ENCODE peak calls at places on chromosomes 13 and 19, in five cellular contexts. P is adrenal gland, O is H7, F is left lung, W is WERI-Rb-1. Y is an unnamed sample.

GRCh38 chr13:91347996-91348905 is 764 bp downstream of the MIR17HG start:
- DNase-seq in P (peak), O (peak), F (peak), W (peak), Y (peak)

GRCh38 chr13:67372868-67373464 is 142.8 kb upstream of the PCDH9 start:
- DNase-seq in P (no peak), O (no peak), F (no peak), W (no peak), Y (no peak)

GRCh38 chr19:4714016-4714415 is 9.6 kb downstream of the DPP9 start:
- DNase-seq in P (no peak), O (no peak), F (no peak), W (no peak), Y (no peak)

GRCh38 chr19:35975608-35976214 is 19.3 kb upstream of the SDHAF1 start:
- DNase-seq in P (no peak), O (peak), F (no peak), W (no peak), Y (peak)

GRCh38 chr19:51181377-51181912 is 39.3 kb downstream of the SIGLEC7 start:
- DNase-seq in P (no peak), O (no peak), F (no peak), W (no peak), Y (no peak)

GRCh38 chr13:80840313-80840976 is 499.5 kb upstream of the SPRY2 start:
- DNase-seq in P (no peak), O (no peak), F (no peak), W (no peak), Y (no peak)

GRCh38 chr19:4067396-4068057 is 828 bp upstream of the ZBTB7A start:
- DNase-seq in P (no peak), O (peak), F (peak), W (peak), Y (no peak)

GRCh38 chr13:42876810-42877550 is 95.6 kb downstream of the FAM216B start:
- DNase-seq in P (no peak), O (peak), F (no peak), W (no peak), Y (no peak)

GRCh38 chr13:111491659-111492058 is 171.2 kb downstream of the TEX29 start:
- DNase-seq in P (no peak), O (no peak), F (peak), W (peak), Y (no peak)

GRCh38 chr13:62512194-62513141 is 1096.8 kb upstream of the PCDH20 start:
- DNase-seq in P (no peak), O (peak), F (peak), W (peak), Y (peak)

GRCh38 chr13:33544308-33544707 is 258.8 kb upstream of the STARD13 start:
- DNase-seq in P (no peak), O (no peak), F (no peak), W (no peak), Y (no peak)

GRCh38 chr13:32019612-32020233 is 11.9 kb upstream of the FRY start:
- DNase-seq in P (peak), O (peak), F (no peak), W (peak), Y (peak)

DNA sequence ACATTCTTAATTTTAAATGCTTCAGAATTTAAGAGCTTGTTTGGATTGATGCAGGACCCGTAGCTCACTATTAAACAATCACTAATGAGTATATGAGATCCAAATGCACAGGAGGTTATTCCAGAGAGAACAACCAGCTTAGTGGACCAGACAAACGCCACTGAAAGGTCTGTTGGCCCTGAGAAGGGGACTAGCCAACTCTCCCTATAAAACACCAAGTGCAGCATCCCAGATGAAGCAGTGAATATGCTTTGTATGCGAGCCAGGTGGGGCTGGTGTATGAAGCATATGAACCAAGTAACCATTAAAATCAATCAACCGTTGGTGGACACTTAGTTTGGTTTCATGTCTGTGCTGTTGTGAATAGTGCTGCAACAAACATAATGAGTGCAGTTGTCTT is 9.8 kb upstream of the LILRB1 start:
- DNase-seq in P (no peak), O (no peak), F (no peak), W (no peak), Y (no peak)
- H3K4me3 ChIP-seq in P (no peak), O (no peak), F (no peak), W (no peak), Y (no peak)

GRCh38 chr19:56839665-56840451 is 668 bp downstream of the PEG3 start:
- DNase-seq in P (peak), O (peak), F (peak), W (peak), Y (no peak)
- H3K4me3 ChIP-seq in P (peak), O (no peak), F (peak), W (peak), Y (no peak)

GRCh38 chr19:58350001-58350801 is 3.1 kb downstream of the A1BG start:
- DNase-seq in P (no peak), O (peak), F (no peak), W (no peak), Y (no peak)
- H3K4me3 ChIP-seq in P (no peak), O (no peak), F (no peak), W (no peak), Y (no peak)

DNA sequence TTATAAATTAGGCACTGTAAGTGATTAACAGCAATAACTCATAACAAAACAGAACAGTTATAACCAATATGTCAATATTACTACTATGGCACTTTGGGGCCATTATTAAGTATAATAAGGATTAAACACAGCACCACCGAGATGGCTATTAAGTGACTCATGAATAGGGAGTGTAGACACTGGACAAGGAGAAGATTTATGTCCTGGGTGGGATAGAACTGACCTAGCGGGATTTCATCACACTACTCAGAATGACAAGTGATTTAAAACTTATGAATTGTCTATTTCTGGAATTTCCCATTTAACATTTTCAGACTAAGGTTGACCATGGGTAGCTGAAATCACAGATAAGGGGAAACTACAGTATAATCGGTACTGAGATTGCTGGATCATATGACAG is 79.0 kb upstream of the SLC7A1 start:
- DNase-seq in P (no peak), O (no peak), F (no peak), W (no peak), Y (no peak)
- H3K4me3 ChIP-seq in P (no peak), O (no peak), F (no peak), W (no peak), Y (no peak)

GRCh38 chr13:79589605-79590511 is 108.9 kb downstream of the NDFIP2 start:
- DNase-seq in P (no peak), O (no peak), F (no peak), W (no peak), Y (no peak)
- H3K4me3 ChIP-seq in P (no peak), O (no peak), F (no peak), W (no peak), Y (no peak)

GRCh38 chr13:102401755-102402154 is at the start of gene FGF14:
- DNase-seq in P (no peak), O (peak), F (no peak), W (no peak), Y (no peak)
- H3K4me3 ChIP-seq in P (no peak), O (peak), F (peak), W (peak), Y (no peak)